ENCODE peak calls at places on chromosomes 11 and 22, in eight cellular contexts. J, I, Y, C, V, Q, P and T are unnamed samples. For H3K27me3, the result is how much of the 10 kb centered on the place peaks cover.

GRCh38 chr11:44611687-44612437 is 46.4 kb downstream of the CD82 start:
- DNase-seq in J (no peak), I (no peak), Y (no peak), C (peak), V (peak), Q (no peak), P (no peak), T (no peak)

GRCh38 chr11:117931971-117932370 is 2.8 kb upstream of the TMPRSS13 start:
- DNase-seq in J (no peak), I (no peak), Y (no peak), C (peak), V (no peak), Q (no peak), P (no peak), T (no peak)

GRCh38 chr11:117538256-117538655 is 210.6 kb downstream of the CEP164 start:
- DNase-seq in J (no peak), I (no peak), Y (no peak), C (no peak), V (no peak), Q (no peak), P (no peak), T (no peak)

GRCh38 chr11:114183041-114183511 is 113.1 kb upstream of the NNMT start:
- DNase-seq in J (no peak), I (no peak), Y (no peak), C (peak), V (no peak), Q (no peak), P (no peak), T (no peak)

GRCh38 chr22:48885919-48886305 is 941.8 kb downstream of the BRD1 start:
- DNase-seq in J (no peak), I (peak), Y (no peak), C (peak), V (no peak), Q (no peak), P (no peak), T (no peak)

GRCh38 chr22:33678523-33678922 is 241.8 kb downstream of the LARGE1 start:
- DNase-seq in J (no peak), I (no peak), Y (no peak), C (no peak), V (no peak), Q (no peak), P (no peak), T (no peak)

GRCh38 chr11:2933376-2934056 is 4.3 kb upstream of the PHLDA2 start:
- DNase-seq in J (peak), I (peak), Y (peak), C (peak), V (peak), Q (peak), P (no peak), T (peak)

GRCh38 chr11:113014262-113014661 is 53.0 kb downstream of the NCAM1 start:
- DNase-seq in J (no peak), I (no peak), Y (no peak), C (no peak), V (no peak), Q (no peak), P (no peak), T (no peak)

GRCh38 chr11:94131363-94132115 is 2.9 kb downstream of the PANX1 start:
- DNase-seq in J (peak), I (no peak), Y (no peak), C (no peak), V (no peak), Q (peak), P (no peak), T (no peak)

GRCh38 chr11:122362381-122362780 is 246.4 kb upstream of the BLID start:
- DNase-seq in J (no peak), I (no peak), Y (no peak), C (no peak), V (no peak), Q (no peak), P (no peak), T (no peak)

DNA sequence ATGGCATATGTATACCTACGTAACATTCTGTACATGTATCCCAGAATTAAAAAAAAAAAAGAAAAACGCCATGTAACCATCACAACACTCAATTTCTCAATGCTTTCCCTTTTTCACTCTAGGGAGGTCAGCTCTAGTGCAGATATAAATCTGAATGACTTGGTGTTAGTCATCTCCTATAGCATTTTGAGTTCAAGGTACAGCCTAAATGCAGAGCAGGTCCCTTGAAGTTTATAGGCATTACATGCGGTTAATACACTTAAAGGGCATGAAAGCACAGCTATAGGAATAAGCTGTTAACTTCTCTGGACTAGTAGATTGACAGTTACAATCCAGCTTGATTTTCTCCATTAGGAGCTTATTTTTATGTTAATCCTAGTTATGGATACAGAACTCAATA is 16.2 kb upstream of the OR52I2 start:
- DNase-seq in J (no peak), I (no peak), Y (no peak), C (no peak), V (no peak), Q (no peak), P (no peak), T (no peak)
- H3K27me3 ChIP-seq in J (under half), I (under half), Y (under half), C (under half), V (under half), Q (under half), P (under half), T (under half)

DNA sequence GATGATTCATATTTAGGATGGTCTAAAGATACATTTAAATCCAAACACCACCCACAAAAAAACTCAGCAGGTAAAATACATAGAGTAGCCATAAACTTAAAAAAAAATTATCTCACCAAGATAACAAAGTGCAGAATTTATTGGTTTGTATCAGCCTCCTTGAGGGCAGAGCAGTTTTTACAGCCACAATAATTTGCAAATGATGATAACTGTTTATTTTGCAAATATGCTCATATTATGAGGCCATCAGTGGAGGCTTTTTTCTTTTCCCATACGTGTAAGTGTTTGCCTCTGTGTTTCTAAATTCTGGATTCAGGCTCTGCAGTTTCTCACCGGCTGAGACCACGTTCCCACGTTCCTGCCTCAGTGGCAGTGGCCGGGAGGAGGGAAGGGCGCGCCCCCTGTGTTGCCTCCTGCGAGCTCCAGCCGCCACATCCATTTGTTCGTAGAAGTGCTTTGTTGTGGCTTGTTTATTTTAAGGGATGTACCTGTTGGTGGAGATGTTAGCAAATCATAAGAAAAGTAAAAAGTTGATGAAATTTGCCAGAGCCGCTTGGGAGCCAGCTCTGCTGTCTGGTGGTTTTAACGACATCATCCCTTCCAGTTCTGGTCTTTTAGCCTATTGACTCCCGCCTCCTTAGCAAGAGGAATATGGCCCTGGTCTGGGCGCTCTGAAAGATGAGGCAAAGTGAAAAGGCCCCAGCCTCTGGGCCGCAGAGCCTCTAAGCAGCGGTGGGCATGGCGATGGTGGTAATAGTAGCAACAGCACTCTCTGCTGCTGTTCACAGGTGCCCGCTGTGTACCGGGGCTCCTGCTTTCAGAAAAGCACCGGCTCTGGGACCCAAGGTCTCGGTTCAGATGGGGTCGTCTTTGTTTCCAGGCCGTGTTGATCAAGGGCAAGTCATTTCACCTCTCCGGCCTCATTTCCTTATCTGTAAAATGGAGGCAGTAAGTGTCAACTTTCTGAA is 66.7 kb upstream of the PPARA start:
- DNase-seq in J (no peak), I (peak), Y (no peak), C (peak), V (no peak), Q (no peak), P (no peak), T (peak)
- H3K27ac ChIP-seq in J (no peak), I (peak), Y (peak), C (peak), V (no peak), Q (no peak), P (peak), T (peak)

GRCh38 chr11:57288771-57289579 is 35.8 kb downstream of the TNKS1BP1 start:
- DNase-seq in J (no peak), I (no peak), Y (no peak), C (no peak), V (no peak), Q (peak), P (no peak), T (no peak)
- H3K4me3 ChIP-seq in J (no peak), I (no peak), Y (no peak), C (no peak), V (no peak), Q (no peak), P (no peak), T (no peak)

DNA sequence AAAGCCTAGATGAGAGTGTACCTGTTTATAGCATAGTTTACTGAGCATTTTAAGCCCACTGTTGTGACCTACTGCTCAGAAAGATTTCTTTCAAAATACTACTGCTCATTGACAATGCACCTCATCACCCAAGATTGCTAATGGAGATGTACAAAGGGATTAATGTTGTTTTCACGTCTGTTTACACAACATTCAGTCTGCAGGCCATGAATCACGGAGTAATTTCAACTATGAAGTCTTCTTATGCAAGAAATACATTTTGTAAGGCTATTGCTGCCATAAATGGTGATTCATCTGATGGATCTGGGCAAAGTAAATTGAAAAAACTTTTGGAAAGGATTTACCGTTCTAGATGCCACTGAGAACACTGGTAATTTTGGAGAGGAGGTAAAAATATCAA is 112.9 kb downstream of the KIF18A start:
- DNase-seq in J (no peak), I (no peak), Y (no peak), C (no peak), V (no peak), Q (peak), P (no peak), T (no peak)
- H3K27me3 ChIP-seq in J (under half), I (under half), Y (under half), C (under half), V (under half), Q (under half), P (under half), T (under half)

DNA sequence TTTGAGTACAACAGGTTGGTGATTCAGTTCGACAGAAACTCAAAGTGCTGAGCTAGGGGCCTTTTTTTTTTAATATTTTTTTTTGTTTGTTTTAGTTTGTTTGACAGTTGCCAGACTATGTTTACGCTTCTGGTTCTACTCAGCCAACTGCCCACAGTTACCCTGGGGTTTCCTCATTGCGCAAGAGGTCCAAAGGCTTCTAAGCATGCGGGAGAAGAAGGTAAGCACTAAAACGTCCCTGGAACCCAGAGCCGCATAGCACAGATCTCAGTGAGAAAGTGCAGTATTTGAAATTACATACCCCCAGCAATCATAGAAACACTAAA is 649 bp downstream of the PRRG4 start:
- DNase-seq in J (no peak), I (no peak), Y (no peak), C (no peak), V (no peak), Q (no peak), P (no peak), T (no peak)
- H3K27ac ChIP-seq in J (no peak), I (peak), Y (no peak), C (no peak), V (no peak), Q (no peak), P (peak), T (no peak)

GRCh38 chr11:59078435-59078834 is 7.7 kb upstream of the GLYATL1B start:
- DNase-seq in J (no peak), I (no peak), Y (no peak), C (no peak), V (peak), Q (no peak), P (no peak), T (no peak)
- H3K4me3 ChIP-seq in J (no peak), I (no peak), Y (no peak), C (no peak), V (peak), Q (no peak), P (no peak), T (no peak)

GRCh38 chr11:7088921-7089320 is at the start of gene RBMXL2:
- DNase-seq in J (no peak), I (no peak), Y (no peak), C (no peak), V (no peak), Q (no peak), P (no peak), T (no peak)
- H3K27me3 ChIP-seq in J (under half), I (under half), Y (under half), C (under half), V (under half), Q (under half), P (under half), T (under half)

DNA sequence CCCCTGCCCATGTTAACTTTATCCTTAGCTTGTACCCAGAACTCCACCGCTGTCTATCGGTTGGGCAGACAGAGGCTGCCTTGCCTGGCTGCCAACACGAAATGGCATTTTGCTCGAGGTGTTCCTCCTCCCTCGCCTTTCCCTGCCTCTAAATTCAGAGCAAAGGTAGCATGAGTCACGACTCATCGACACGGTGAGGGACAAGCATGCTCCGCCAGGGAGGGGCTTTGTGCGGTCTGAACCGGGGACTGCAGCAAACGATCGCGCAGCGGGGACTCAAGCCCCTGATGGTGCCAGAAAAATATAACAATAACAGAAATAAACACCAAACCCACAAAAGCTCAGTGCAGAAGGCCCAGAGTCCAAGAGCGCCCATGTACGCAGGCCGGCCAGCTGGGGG is 52.3 kb downstream of the RTL6 start:
- DNase-seq in J (no peak), I (peak), Y (no peak), C (peak), V (no peak), Q (no peak), P (no peak), T (peak)
- H3K27ac ChIP-seq in J (no peak), I (no peak), Y (no peak), C (no peak), V (no peak), Q (no peak), P (no peak), T (no peak)

DNA sequence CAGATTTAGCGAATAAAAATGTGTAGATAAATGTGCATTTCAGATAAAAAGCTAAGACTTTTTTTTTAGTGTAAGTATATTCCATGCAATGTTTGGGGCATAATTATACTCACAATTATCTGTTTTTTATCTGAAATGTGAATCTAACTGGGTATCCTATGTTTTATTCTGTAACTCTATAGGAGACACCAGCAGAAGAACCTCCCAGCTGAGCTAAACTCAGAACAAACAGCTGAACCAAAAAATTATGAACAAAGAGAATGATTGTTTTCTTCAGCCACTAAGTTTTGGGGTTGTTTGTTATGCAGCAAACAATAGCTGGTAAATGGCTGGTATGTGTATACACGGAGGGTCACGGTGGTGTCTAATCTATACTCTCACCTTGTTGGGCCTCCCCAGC is 42.9 kb downstream of the FBXO7 start:
- DNase-seq in J (no peak), I (no peak), Y (no peak), C (no peak), V (no peak), Q (no peak), P (no peak), T (no peak)
- H3K4me3 ChIP-seq in J (no peak), I (no peak), Y (no peak), C (no peak), V (no peak), Q (no peak), P (no peak), T (no peak)